ENCODE peak calls at places on chromosomes 16 and 17, in ten cellular contexts. E, T, V, S, Q, O, G, B, C and F are unnamed samples.

GRCh38 chr16:637081-638018 is 1.2 kb upstream of the METTL26 start:
- DNase-seq in T (no peak), V (no peak), C (peak; percentile 89), G (peak; percentile 95), Q (peak; percentile 100), E (peak; percentile 80), S (peak; percentile 91), O (peak; percentile 93), B (peak; percentile 89), F (peak; percentile 95)

GRCh38 chr16:78563905-78564304 is 464.5 kb downstream of the WWOX start:
- DNase-seq in V (no peak), T (peak; percentile 21), G (no peak), B (no peak), C (no peak), E (no peak), S (no peak), Q (no peak), O (no peak), F (no peak)

GRCh38 chr16:28985206-28985605 is 354 bp downstream of the LAT start:
- DNase-seq in O (no peak), Q (no peak), E (no peak), S (no peak), T (no peak), G (no peak), C (no peak), V (no peak), B (no peak), F (no peak)

GRCh38 chr16:9465150-9465549 is 373.7 kb downstream of the HAPSTR1 start:
- DNase-seq in S (no peak), C (no peak), Q (no peak), E (no peak), T (no peak), O (no peak), V (no peak), B (no peak), G (no peak), F (no peak)

GRCh38 chr17:5785867-5786509 is 201.7 kb upstream of the NLRP1 start:
- DNase-seq in E (no peak), G (no peak), V (no peak), Q (peak; percentile 25), S (no peak), C (no peak), O (no peak), B (peak; percentile 79), T (no peak), F (no peak)

GRCh38 chr17:74852237-74853047 is 7.2 kb downstream of the GRIN2C start:
- DNase-seq in V (no peak), S (no peak), Q (no peak), O (no peak), T (no peak), C (peak; percentile 53), B (peak; percentile 73), E (peak; percentile 40), G (peak; percentile 13), F (no peak)

GRCh38 chr16:22161999-22162657 is at the start of gene SDR42E2:
- DNase-seq in G (no peak), S (no peak), B (no peak), V (no peak), Q (no peak), O (no peak), T (no peak), C (peak; percentile 39), E (peak; percentile 32), F (no peak)

GRCh38 chr17:63941751-63942150 is 9.6 kb upstream of the CD79B start:
- DNase-seq in G (no peak), O (no peak), E (no peak), B (no peak), T (no peak), Q (no peak), S (no peak), V (no peak), C (no peak), F (no peak)

GRCh38 chr17:21382560-21383495 is 6.7 kb downstream of the KCNJ12 start:
- DNase-seq in C (no peak), B (no peak), Q (no peak), O (no peak), E (no peak), S (no peak), G (no peak), T (no peak), V (no peak), F (no peak)

GRCh38 chr17:15303851-15304250 is 37.5 kb downstream of the TEKT3 start:
- DNase-seq in B (no peak), S (no peak), C (no peak), E (no peak), G (no peak), Q (no peak), T (no peak), O (no peak), V (no peak), F (no peak)

GRCh38 chr17:57468932-57469775 is 212.8 kb downstream of the MSI2 start:
- DNase-seq in V (no peak), O (no peak), T (peak; percentile 34), B (no peak), S (no peak), C (no peak), E (no peak), G (no peak), Q (no peak), F (no peak)

GRCh38 chr16:82091225-82091624 is 56.2 kb downstream of the HSD17B2 start:
- DNase-seq in G (no peak), Q (peak; percentile 61), B (peak; percentile 3), T (no peak), O (no peak), E (no peak), V (no peak), C (no peak), S (no peak), F (no peak)

GRCh38 chr17:37168731-37169353 is 206.9 kb upstream of the C17orf78 start:
- DNase-seq in T (no peak), E (no peak), S (no peak), B (no peak), G (no peak), Q (no peak), C (no peak), V (no peak), O (no peak), F (no peak)

GRCh38 chr17:68455756-68456528 is 1.4 kb downstream of the WIPI1 start:
- DNase-seq in T (peak; percentile 65), S (no peak), B (peak; percentile 67), C (no peak), V (no peak), Q (peak; percentile 68), O (no peak), G (peak; percentile 91), E (no peak), F (peak; percentile 35)

GRCh38 chr17:38703742-38704644 is 1.1 kb upstream of the MLLT6 start:
- DNase-seq in Q (peak; percentile 52), T (peak; percentile 50), V (peak; percentile 83), E (peak; percentile 66), S (no peak), O (peak; percentile 84), C (peak; percentile 58), G (peak; percentile 41), B (peak; percentile 70), F (peak; percentile 15)

GRCh38 chr16:49337814-49338350 is 35.7 kb upstream of the C16orf78 start:
- DNase-seq in C (no peak), V (peak; percentile 31), S (no peak), B (no peak), G (no peak), E (no peak), Q (no peak), O (no peak), T (no peak), F (no peak)

GRCh38 chr16:23424292-23424958 is 28.6 kb downstream of the COG7 start:
- DNase-seq in C (no peak), V (no peak), O (no peak), E (no peak), T (no peak), B (peak; percentile 41), S (no peak), Q (no peak), G (no peak), F (no peak)

GRCh38 chr17:79628861-79629547 is 18.2 kb upstream of the RBFOX3 start:
- DNase-seq in V (peak; percentile 38), S (peak; percentile 1), E (no peak), O (no peak), T (no peak), B (no peak), C (no peak), Q (no peak), G (no peak), F (no peak)

GRCh38 chr17:18250259-18250658 is 8.3 kb downstream of the FLII start:
- DNase-seq in V (no peak), C (no peak), O (no peak), Q (no peak), T (no peak), B (no peak), E (no peak), G (no peak), S (no peak), F (no peak)

GRCh38 chr16:72637306-72637705 is 410.6 kb downstream of the ZFHX3 start:
- DNase-seq in G (peak; percentile 79), C (no peak), B (peak; percentile 45), T (no peak), S (no peak), Q (peak; percentile 43), V (no peak), E (no peak), O (no peak), F (no peak)

GRCh38 chr16:87391950-87392822 is at the start of gene MAP1LC3B:
- DNase-seq in C (peak; percentile 99), E (peak; percentile 97), V (peak; percentile 97), O (peak; percentile 96), G (peak; percentile 98), B (peak; percentile 98), S (peak; percentile 98), Q (peak; percentile 99), T (peak; percentile 73), F (peak; percentile 96)

GRCh38 chr16:81446318-81447275 is 2.0 kb downstream of the CMIP start:
- DNase-seq in G (no peak), V (no peak), C (no peak), S (peak; percentile 25), E (no peak), B (peak; percentile 55), Q (peak; percentile 63), T (no peak), O (no peak), F (peak; percentile 34)

GRCh38 chr16:31273676-31274075 is 13.9 kb downstream of the ITGAM start:
- DNase-seq in B (no peak), G (no peak), V (no peak), S (no peak), E (no peak), Q (no peak), C (no peak), T (no peak), O (no peak), F (no peak)

GRCh38 chr17:6831662-6832263 is at the start of gene TEKT1:
- DNase-seq in G (peak; percentile 82), S (peak; percentile 83), B (peak; percentile 88), E (peak; percentile 66), C (peak; percentile 25), O (peak; percentile 64), T (no peak), Q (peak; percentile 63), V (peak; percentile 77), F (peak; percentile 58)